ENCODE peak calls at places on chromosomes 6 and 20, in ten cellular contexts. D is HCT116, X is ovary, F is uterus, W is Peyer's patch, C is tibial nerve, E is IMR-90, T is esophagus muscularis mucosa, G is prostate gland, N is heart left ventricle. I is an unnamed sample.

GRCh38 chr6:15715060-15715459 is 52.2 kb upstream of the DTNBP1 start:
- DNase-seq in N (no peak), E (no peak), X (no peak), D (no peak), G (no peak), T (no peak), F (no peak), W (no peak), C (no peak), I (no peak)

GRCh38 chr6:22250486-22250885 is 46.4 kb downstream of the PRL start:
- DNase-seq in F (no peak), D (no peak), G (no peak), W (no peak), N (no peak), E (no peak), T (no peak), C (no peak), X (no peak), I (no peak)

GRCh38 chr6:291697-292505 is at the start of gene DUSP22:
- DNase-seq in G (peak; percentile 90), N (peak; percentile 93), X (peak; percentile 83), F (peak; percentile 89), D (peak; percentile 45), W (peak; percentile 95), C (peak; percentile 83), E (peak; percentile 77), T (peak; percentile 97), I (peak; percentile 97)

GRCh38 chr20:57653910-57654309 is 33.7 kb upstream of the ZBP1 start:
- DNase-seq in F (peak; percentile 12), N (peak; percentile 6), T (no peak), G (peak; percentile 6), E (no peak), D (no peak), C (no peak), X (peak; percentile 4), W (peak; percentile 44), I (peak; percentile 71)

GRCh38 chr6:44778513-44778912 is 391.0 kb downstream of the CDC5L start:
- DNase-seq in N (no peak), W (no peak), D (no peak), C (no peak), F (no peak), E (no peak), X (no peak), G (no peak), T (no peak), I (no peak)

GRCh38 chr6:165184192-165184979 is 125.0 kb downstream of the C6orf118 start:
- DNase-seq in W (no peak), E (no peak), N (no peak), F (no peak), X (no peak), C (peak; percentile 20), G (no peak), T (no peak), D (no peak), I (no peak)

GRCh38 chr6:73699656-73700055 is 3.7 kb downstream of the CD109 start:
- DNase-seq in C (no peak), W (no peak), G (no peak), T (no peak), E (no peak), X (no peak), D (no peak), N (no peak), F (no peak), I (no peak)

GRCh38 chr20:41774291-41774690 is 156.1 kb upstream of the CHD6 start:
- DNase-seq in N (no peak), T (no peak), F (no peak), X (no peak), C (no peak), D (no peak), W (no peak), G (no peak), E (no peak), I (no peak)

GRCh38 chr6:106913111-106913510 is 61.4 kb downstream of the CD24 start:
- DNase-seq in E (no peak), D (no peak), W (no peak), G (peak; percentile 90), F (no peak), N (no peak), T (no peak), C (no peak), X (no peak), I (no peak)

DNA sequence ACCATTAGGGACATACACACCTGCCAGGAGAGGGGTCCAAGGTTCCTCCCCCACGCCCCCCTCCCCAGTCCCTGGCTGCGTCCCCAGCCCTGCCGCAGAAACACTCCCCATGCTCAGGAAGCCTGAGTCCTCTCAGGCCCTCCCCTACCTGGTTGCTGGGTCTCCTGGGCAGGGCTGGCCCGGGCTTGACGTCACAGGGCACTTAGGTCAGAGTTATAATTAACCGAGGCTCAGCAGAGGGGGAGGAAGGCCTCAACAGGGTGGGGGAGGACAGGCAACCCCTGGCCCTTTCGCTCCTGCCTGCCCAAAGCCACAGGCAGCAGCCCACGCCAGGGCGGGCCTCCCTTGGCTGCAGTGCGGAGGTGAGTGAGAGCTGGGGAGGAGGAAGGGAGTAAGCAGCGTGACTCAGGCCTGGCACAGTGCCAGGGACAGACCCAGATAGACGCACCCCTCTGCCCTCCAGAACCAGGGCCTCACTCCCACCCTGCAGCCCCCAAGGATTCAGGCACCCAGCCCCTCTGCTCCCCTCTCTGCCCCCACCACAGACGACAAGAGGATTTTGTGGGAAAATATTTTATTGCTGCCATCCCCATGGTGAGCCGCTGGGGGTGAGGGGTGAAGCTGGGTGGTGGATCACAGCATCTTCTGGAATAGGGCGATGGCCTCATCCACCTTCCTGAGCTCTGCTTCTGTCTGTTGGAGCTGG is at the start of gene VWA7:
- DNase-seq in F (peak; percentile 86), C (no peak), E (peak; percentile 70), X (peak; percentile 84), W (peak; percentile 90), G (peak; percentile 42), T (no peak), D (peak; percentile 84), N (peak; percentile 90), I (peak; percentile 90)
- TF ChIP-seq POLR2A in F (peak; percentile 43), C (no peak), E (no peak), X (no peak), W (peak; percentile 68), G (peak; percentile 26), T (no peak), D (no peak), N (no peak), I (no peak)

DNA sequence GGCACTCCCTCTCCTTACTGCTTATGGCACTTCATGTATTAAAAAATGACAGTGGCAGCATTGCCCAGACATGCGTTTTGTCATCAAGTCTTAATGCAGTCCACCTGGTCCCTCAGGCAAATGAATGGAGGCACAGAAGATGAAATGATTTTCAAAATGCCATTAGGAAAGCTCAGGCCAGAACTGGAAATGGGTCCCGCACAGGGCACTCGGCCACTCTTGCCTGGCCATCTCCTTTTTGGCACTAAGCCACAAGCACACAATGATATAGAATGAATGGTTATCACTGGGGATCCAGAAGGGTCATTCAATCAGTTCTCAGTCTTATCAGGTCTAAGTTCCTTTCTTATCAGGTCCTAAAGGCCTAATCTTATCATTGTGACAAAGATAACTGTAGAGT is 15.6 kb downstream of the MAS1 start:
- DNase-seq in N (no peak), E (no peak), T (no peak), F (no peak), W (no peak), G (no peak), C (no peak), D (no peak), X (no peak), I (no peak)
- H3K27ac ChIP-seq in N (no peak overlapping the region), E (no peak overlapping the region), T (no peak overlapping the region), F (no peak overlapping the region), W (no peak overlapping the region), G (no peak overlapping the region), C (no peak overlapping the region), D (no peak overlapping the region), X (no peak overlapping the region), I (no peak overlapping the region)

DNA sequence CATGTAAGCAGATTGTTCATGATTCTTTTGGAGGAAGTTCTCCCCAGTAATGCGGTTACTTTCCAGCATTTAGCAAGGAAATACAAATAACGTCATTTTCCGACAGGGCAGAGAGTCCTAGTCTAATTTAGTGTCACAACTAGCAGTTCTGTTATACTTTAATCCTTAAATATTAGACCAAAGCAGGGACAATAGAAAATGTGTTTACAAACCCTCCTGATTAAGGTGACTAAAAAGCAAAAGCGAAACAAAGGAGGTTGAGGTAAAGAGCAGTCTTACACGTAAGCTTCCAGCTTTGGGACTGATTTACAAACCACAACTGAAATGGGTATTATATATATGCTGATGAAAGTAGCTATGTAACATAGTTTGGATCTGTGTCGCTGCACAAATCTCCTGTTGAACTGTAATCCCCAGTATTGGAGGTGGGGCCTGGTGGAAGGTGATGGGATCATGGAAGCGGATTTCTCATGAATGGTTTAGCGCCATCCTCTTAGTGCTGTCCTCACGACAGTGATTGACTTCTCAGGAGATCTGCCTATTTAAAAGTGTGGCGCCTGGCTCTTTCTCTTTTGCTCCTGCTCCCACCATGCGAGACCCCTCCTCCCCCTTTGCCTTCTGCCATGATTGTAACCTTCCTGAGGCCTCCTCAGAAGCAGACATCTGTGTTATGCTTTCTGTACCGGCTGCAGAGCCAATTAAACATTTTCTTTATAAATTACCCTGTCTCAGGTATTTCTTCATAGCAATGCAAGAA is 81.9 kb downstream of the PLCB1 start:
- DNase-seq in T (no peak), W (no peak), D (no peak), N (no peak), F (no peak), C (no peak), E (no peak), G (no peak), X (no peak), I (no peak)
- H3K4me3 ChIP-seq in T (peak overlapping the region; percentile 15), W (peak overlapping the region; percentile 18), D (no peak overlapping the region), N (peak overlapping the region; percentile 42), F (no peak overlapping the region), C (no peak overlapping the region), E (no peak overlapping the region), G (no peak overlapping the region), X (no peak overlapping the region), I (peak overlapping the region; percentile 21)

GRCh38 chr6:35729722-35730121 is 7.1 kb upstream of the ARMC12 start:
- DNase-seq in X (no peak), D (no peak), F (no peak), W (peak; percentile 81), T (no peak), G (no peak), E (no peak), C (no peak), N (no peak), I (no peak)

GRCh38 chr6:35728663-35729348 is 8.0 kb upstream of the ARMC12 start:
- DNase-seq in E (no peak), T (no peak), F (peak; percentile 51), W (peak; percentile 84), N (peak; percentile 91), G (peak; percentile 92), X (peak; percentile 44), C (no peak), D (no peak), I (peak; percentile 88)

GRCh38 chr6:35727206-35727934 is 9.5 kb upstream of the ARMC12 start:
- DNase-seq in G (peak; percentile 87), F (peak; percentile 93), X (peak; percentile 96), N (peak; percentile 93), C (peak; percentile 89), W (peak; percentile 85), E (peak; percentile 60), D (no peak), T (peak; percentile 97), I (no peak)

GRCh38 chr6:35729349-35729678 is 7.5 kb upstream of the ARMC12 start:
- DNase-seq in F (no peak), D (no peak), N (no peak), W (no peak), X (no peak), G (no peak), C (no peak), E (no peak), T (no peak), I (no peak)

GRCh38 chr6:35727935-35728662 is 8.7 kb upstream of the ARMC12 start:
- DNase-seq in G (peak; percentile 95), C (peak; percentile 91), E (peak; percentile 94), X (peak; percentile 94), D (no peak), N (peak; percentile 98), F (peak; percentile 93), W (peak; percentile 97), T (peak; percentile 98), I (peak; percentile 99)
- TF ChIP-seq POLR2A in G (no peak), C (peak; percentile 71), E (no peak), X (peak; percentile 72), D (no peak), N (peak; percentile 31), F (peak; percentile 69), W (peak; percentile 80), T (peak; percentile 83), I (no peak)

I was measured in spleen.